ENCODE peak calls at places on chromosomes 13 and 19, in five cellular contexts. W is lower lobe of right lung, J is fibroblast of lung, V is kidney, O is stomach. C is an unnamed sample.

GRCh38 chr19:3366104-3366760 is at the start of gene NFIC:
- DNase-seq in J (peak), V (peak), O (peak), W (peak), C (peak)

GRCh38 chr19:38135150-38135998 is 88.6 kb downstream of the DPF1 start:
- DNase-seq in W (no peak), J (no peak), O (no peak), V (no peak), C (no peak)

GRCh38 chr13:22703601-22704209 is 477.1 kb upstream of the SGCG start:
- DNase-seq in V (no peak), W (no peak), O (no peak), J (no peak), C (no peak)

GRCh38 chr19:29294343-29294811 is 81.4 kb upstream of the UQCRFS1 start:
- DNase-seq in J (no peak), O (no peak), V (no peak), W (no peak), C (no peak)

GRCh38 chr13:87274209-87274819 is 396.9 kb upstream of the SLITRK5 start:
- DNase-seq in V (no peak), W (no peak), O (no peak), J (peak), C (no peak)

GRCh38 chr19:35751839-35752745 is 3.7 kb downstream of the LIN37 start:
- DNase-seq in J (no peak), O (no peak), V (no peak), W (no peak), C (no peak)

GRCh38 chr19:16429066-16429758 is 42.6 kb downstream of the EPS15L1 start:
- DNase-seq in O (peak), V (no peak), J (no peak), W (peak), C (peak)

GRCh38 chr13:99378985-99379734 is 72.0 kb upstream of the GPR183 start:
- DNase-seq in J (no peak), V (no peak), O (no peak), W (no peak), C (no peak)

GRCh38 chr13:111448504-111448903 is 128.1 kb downstream of the TEX29 start:
- DNase-seq in V (no peak), J (no peak), O (no peak), W (no peak), C (no peak)

GRCh38 chr19:17937371-17937900 is 4.6 kb downstream of the CCDC124 start:
- DNase-seq in O (no peak), W (no peak), J (no peak), V (no peak), C (peak)

GRCh38 chr13:39787086-39787487 is 131.6 kb downstream of the COG6 start:
- DNase-seq in V (no peak), J (peak), O (no peak), W (no peak), C (no peak)

GRCh38 chr19:54674021-54674617 is 11.3 kb downstream of the LILRB4 start:
- DNase-seq in W (no peak), J (no peak), V (no peak), O (no peak), C (no peak)

GRCh38 chr19:44648536-44649370 is 5.0 kb downstream of the PVR start:
- DNase-seq in O (no peak), W (peak), J (peak), V (no peak), C (peak)

GRCh38 chr19:7709932-7710460 is 8.1 kb upstream of the FCER2 start:
- DNase-seq in V (no peak), O (no peak), W (no peak), J (no peak), C (peak)

GRCh38 chr13:30151398-30151797 is 156.0 kb downstream of the KATNAL1 start:
- DNase-seq in J (no peak), W (no peak), O (no peak), V (no peak), C (no peak)

GRCh38 chr13:71515639-71516038 is 351.4 kb downstream of the DACH1 start:
- DNase-seq in V (no peak), W (no peak), J (no peak), O (no peak), C (no peak)

GRCh38 chr19:44764975-44765948 is 12.4 kb upstream of the CBLC start:
- DNase-seq in O (no peak), V (no peak), W (peak), J (no peak), C (peak)

GRCh38 chr13:38202730-38203129 is 146.9 kb upstream of the UFM1 start:
- DNase-seq in O (no peak), W (no peak), J (peak), V (no peak), C (no peak)

GRCh38 chr13:29522044-29522685 is 73.3 kb downstream of the SLC7A1 start:
- DNase-seq in V (no peak), O (no peak), W (no peak), J (peak), C (peak)

GRCh38 chr19:40519352-40520322 is 52.8 kb downstream of the SPTBN4 start:
- DNase-seq in V (no peak), J (peak), O (peak), W (no peak), C (peak)

GRCh38 chr19:40523322-40524047 is 53.2 kb upstream of the SHKBP1 start:
- DNase-seq in O (peak), J (peak), W (peak), V (peak), C (peak)

GRCh38 chr19:40524133-40524549 is 52.5 kb upstream of the SHKBP1 start:
- DNase-seq in V (peak), J (no peak), W (no peak), O (no peak), C (peak)

GRCh38 chr19:40524655-40525054 is 52.0 kb upstream of the SHKBP1 start:
- DNase-seq in J (no peak), V (peak), O (no peak), W (no peak), C (peak)

GRCh38 chr19:40521276-40521675 is 54.5 kb downstream of the SPTBN4 start:
- DNase-seq in O (no peak), J (no peak), V (no peak), W (no peak), C (no peak)
- TF ChIP-seq CTCF in O (no peak), J (peak), V (no peak), W (no peak), C (peak)

GRCh38 chr13:113106666-113107065 is 1.1 kb downstream of the F7 start:
- DNase-seq in J (no peak), W (no peak), V (peak), O (no peak), C (no peak)

GRCh38 chr13:113106053-113106452 is 462 bp downstream of the F7 start:
- DNase-seq in W (no peak), V (no peak), O (no peak), J (no peak), C (no peak)

GRCh38 chr13:113110048-113110851 is 4.7 kb downstream of the F7 start:
- DNase-seq in J (peak), W (peak), V (peak), O (no peak), C (peak)

GRCh38 chr13:113110852-113111315 is 5.3 kb downstream of the F7 start:
- DNase-seq in O (no peak), W (peak), J (no peak), V (peak), C (peak)

DNA sequence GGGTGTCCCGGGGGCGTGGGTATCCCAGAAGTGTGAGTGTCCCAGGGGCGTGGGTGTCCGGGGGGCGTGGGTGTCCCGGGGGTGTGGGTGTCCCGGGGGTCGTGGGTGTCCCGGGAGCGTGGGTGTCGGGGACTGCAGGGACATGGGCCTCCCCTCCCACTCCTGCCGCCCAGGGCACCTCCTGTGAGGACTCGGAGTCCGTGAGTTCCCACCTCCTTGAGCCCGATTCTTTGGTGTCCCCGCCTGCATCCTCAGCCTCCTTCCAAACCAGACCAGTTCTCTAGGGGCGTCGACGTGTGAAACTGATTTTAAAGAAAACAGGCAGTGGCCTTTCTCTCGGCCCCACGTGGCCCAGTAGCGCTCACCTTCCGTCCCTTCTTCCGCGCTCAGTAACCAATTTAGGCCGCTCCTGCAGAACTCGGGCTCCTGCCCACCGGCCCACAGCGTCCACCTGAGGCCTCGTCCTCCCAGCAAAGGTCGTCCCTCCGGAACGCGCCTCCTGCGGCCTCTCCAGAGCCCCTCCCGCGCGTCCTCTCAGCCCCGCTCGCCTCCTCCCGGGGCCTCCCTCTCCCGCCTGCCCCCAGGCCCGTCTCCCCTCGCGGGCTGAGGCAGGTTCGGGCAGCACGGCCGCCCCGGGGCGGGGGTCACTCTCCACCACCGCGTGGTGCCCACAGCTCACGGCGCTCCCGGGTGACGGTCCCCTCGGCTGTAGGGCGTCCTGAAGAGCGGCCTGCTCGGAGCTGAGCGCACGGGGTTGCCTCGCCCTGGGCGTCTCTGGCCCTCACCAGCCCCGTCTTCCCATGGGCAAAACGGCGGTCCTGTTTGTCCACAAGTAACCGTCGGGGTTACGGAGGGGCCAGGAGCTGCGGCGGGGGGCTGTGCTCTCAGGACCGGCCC is 3.8 kb downstream of the F7 start:
- DNase-seq in V (peak), J (no peak), W (peak), O (no peak), C (peak)
- H3K4me3 ChIP-seq in V (no peak), J (no peak), W (peak), O (peak), C (no peak)

GRCh38 chr13:24495151-24495729 is 17.3 kb downstream of the PARP4 start:
- DNase-seq in W (no peak), J (no peak), O (no peak), V (no peak), C (no peak)

GRCh38 chr13:24497742-24498141 is 14.8 kb downstream of the PARP4 start:
- DNase-seq in J (no peak), O (no peak), V (no peak), W (no peak), C (no peak)

GRCh38 chr13:24493356-24493755 is 19.2 kb downstream of the PARP4 start:
- DNase-seq in W (no peak), V (no peak), O (no peak), J (peak), C (no peak)

GRCh38 chr13:24489721-24490120 is 22.9 kb downstream of the PARP4 start:
- DNase-seq in V (no peak), J (no peak), O (no peak), W (no peak), C (no peak)

DNA sequence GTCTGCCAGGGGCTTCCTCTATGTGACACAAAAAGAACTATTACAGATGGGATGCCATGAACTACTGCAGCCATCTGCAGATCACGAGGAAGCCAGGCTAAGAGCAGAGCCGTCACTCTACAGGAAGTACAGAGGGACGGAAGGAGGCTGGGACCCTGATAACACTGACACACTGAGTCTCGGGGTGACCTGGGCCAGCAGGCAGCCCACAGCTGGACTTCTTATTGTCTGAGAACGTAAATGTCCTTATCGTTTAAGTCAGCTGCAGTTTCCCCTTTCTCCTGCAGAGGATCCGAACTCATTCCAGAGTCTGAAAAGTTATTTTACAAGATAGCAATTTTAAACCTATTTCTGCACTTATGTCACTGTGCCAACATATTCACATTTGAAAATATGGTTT is 20.7 kb downstream of the PARP4 start:
- DNase-seq in O (no peak), J (no peak), W (no peak), V (no peak), C (no peak)
- TF ChIP-seq CTCF in O (no peak), J (no peak), W (no peak), V (no peak), C (no peak)

GRCh38 chr13:75872970-75873369 is 236.8 kb downstream of the LMO7 start:
- DNase-seq in W (no peak), V (no peak), J (no peak), O (no peak), C (no peak)

GRCh38 chr13:75867718-75868117 is 231.6 kb downstream of the LMO7 start:
- DNase-seq in J (no peak), O (no peak), V (no peak), W (no peak), C (no peak)

GRCh38 chr13:75871059-75871458 is 234.9 kb downstream of the LMO7 start:
- DNase-seq in W (no peak), J (no peak), O (no peak), V (no peak), C (no peak)

GRCh38 chr13:75870397-75870801 is 234.3 kb downstream of the LMO7 start:
- DNase-seq in V (no peak), J (no peak), W (no peak), O (no peak), C (peak)

GRCh38 chr13:75869981-75870380 is 233.9 kb downstream of the LMO7 start:
- DNase-seq in W (no peak), V (no peak), J (no peak), O (no peak), C (no peak)
- H3K4me3 ChIP-seq in W (peak), V (no peak), J (no peak), O (no peak), C (peak)

DNA sequence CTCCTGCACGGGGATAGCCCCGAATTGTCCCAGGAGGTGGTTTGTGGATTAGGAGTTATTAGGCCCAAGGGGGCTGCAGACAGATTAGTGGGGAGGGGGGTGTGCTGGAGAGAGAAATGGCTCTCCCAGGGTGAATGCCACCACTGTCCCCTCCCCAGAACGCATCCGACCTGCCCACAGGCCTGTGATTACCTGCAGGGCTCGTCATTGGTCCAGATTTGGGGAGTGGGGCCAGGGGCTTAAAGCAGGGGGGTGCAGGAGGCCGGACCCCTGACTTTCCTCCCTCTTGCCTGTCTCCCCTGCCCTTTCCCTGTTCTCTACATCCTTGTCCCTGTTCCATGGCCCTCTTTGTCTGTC is 1.2 kb downstream of the NRTN start:
- DNase-seq in J (no peak), V (no peak), O (no peak), W (no peak), C (no peak)
- TF ChIP-seq CTCF in J (no peak), V (no peak), O (no peak), W (no peak), C (no peak)

DNA sequence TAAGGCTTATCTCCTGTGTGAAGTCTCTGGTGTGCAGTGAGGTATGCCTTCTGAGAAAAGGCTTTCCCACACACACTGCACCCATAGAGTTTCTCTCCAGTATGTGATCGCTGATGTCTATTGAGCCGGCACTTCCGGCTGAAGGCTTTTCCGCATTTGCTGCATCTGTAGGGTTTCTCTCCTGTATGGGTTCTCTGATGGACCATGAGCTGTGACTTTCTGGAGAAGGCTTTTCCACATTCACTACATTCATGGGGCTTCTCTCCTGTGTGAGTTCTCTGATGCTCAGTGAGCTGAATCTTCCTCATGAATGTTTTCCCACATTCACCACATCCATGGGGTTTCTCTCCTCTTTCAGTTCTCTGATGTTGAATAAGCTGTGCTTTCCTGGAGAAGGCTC is 14.7 kb downstream of the ZNF577 start:
- DNase-seq in O (no peak), V (no peak), J (no peak), W (no peak), C (no peak)
- H3K4me3 ChIP-seq in O (no peak), V (peak), J (no peak), W (no peak), C (no peak)

GRCh38 chr19:10913716-10914340 is 14.6 kb downstream of the YIPF2 start:
- DNase-seq in J (no peak), O (no peak), V (no peak), W (no peak), C (no peak)

GRCh38 chr19:10918359-10918758 is 10.1 kb downstream of the YIPF2 start:
- DNase-seq in W (no peak), O (no peak), J (no peak), V (no peak), C (no peak)

GRCh38 chr19:10919352-10920287 is 8.8 kb downstream of the YIPF2 start:
- DNase-seq in W (peak), J (no peak), O (no peak), V (no peak), C (peak)

GRCh38 chr19:10915511-10916091 is 12.8 kb downstream of the YIPF2 start:
- DNase-seq in J (peak), O (peak), V (no peak), W (no peak), C (peak)

DNA sequence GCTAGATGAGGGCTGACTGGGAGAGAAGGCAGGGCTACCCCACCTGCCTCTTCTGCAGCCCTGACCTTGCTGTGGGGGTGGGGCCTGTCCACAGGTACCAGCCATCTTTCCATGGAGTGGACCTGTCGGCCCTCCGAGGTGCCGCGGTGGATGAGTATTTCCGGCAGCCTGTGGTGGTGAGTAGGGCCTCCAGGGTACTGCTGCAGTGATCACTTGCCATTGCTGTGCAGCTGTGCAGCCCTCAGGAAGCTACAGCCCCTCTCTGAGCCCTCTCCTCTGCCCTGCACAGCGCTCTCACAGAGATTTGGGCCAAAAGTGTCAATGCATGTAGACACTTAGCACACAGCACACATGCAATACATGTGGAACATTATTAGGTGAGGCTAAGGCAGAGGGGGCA is 11.8 kb downstream of the YIPF2 start:
- DNase-seq in V (no peak), J (no peak), W (no peak), O (no peak), C (peak)
- TF ChIP-seq CTCF in V (no peak), J (no peak), W (no peak), O (no peak), C (no peak)